ENCODE peak calls at places on chromosome 1, in six cellular contexts. One of them, this sample, is unnamed.

GRCh38 chr1:197725044-197725443 is 50.2 kb downstream of the DENND1B start:
- DNase-seq in astrocyte: peak
- DNase-seq in tibial artery: no peak
- DNase-seq in esophagus muscularis mucosa: no peak
- DNase-seq in thoracic aorta: no peak
- DNase-seq in naive thymus-derived CD4-positive, alpha-beta T cell: no peak
- DNase-seq in this sample: no peak

GRCh38 chr1:154619181-154619948 is 11.4 kb upstream of the ADAR start:
- DNase-seq in esophagus muscularis mucosa: no peak
- DNase-seq in thoracic aorta: no peak
- DNase-seq in naive thymus-derived CD4-positive, alpha-beta T cell: no peak
- DNase-seq in tibial artery: no peak
- DNase-seq in astrocyte: peak
- DNase-seq in this sample: no peak

GRCh38 chr1:37056201-37056764 is 22.0 kb upstream of the GRIK3 start:
- DNase-seq in esophagus muscularis mucosa: no peak
- DNase-seq in tibial artery: no peak
- DNase-seq in astrocyte: no peak
- DNase-seq in thoracic aorta: no peak
- DNase-seq in naive thymus-derived CD4-positive, alpha-beta T cell: no peak
- DNase-seq in this sample: no peak

GRCh38 chr1:119954476-119955422 is 58.4 kb upstream of the ADAM30 start:
- DNase-seq in thoracic aorta: no peak
- DNase-seq in astrocyte: no peak
- DNase-seq in naive thymus-derived CD4-positive, alpha-beta T cell: no peak
- DNase-seq in tibial artery: no peak
- DNase-seq in esophagus muscularis mucosa: no peak
- DNase-seq in this sample: no peak

GRCh38 chr1:104780470-104781078 is 1030.9 kb downstream of the AMY1C start:
- DNase-seq in tibial artery: no peak
- DNase-seq in astrocyte: peak
- DNase-seq in naive thymus-derived CD4-positive, alpha-beta T cell: no peak
- DNase-seq in thoracic aorta: no peak
- DNase-seq in esophagus muscularis mucosa: no peak
- DNase-seq in this sample: no peak

GRCh38 chr1:219310181-219310728 is 136.6 kb downstream of the LYPLAL1 start:
- DNase-seq in naive thymus-derived CD4-positive, alpha-beta T cell: no peak
- DNase-seq in esophagus muscularis mucosa: no peak
- DNase-seq in tibial artery: no peak
- DNase-seq in thoracic aorta: no peak
- DNase-seq in astrocyte: peak
- DNase-seq in this sample: no peak

GRCh38 chr1:2204384-2205190 is 10.0 kb upstream of the FAAP20 start:
- DNase-seq in naive thymus-derived CD4-positive, alpha-beta T cell: no peak
- DNase-seq in astrocyte: peak
- DNase-seq in tibial artery: peak
- DNase-seq in thoracic aorta: no peak
- DNase-seq in esophagus muscularis mucosa: peak
- DNase-seq in this sample: no peak

GRCh38 chr1:47809301-47810084 is 187.7 kb downstream of the TRABD2B start:
- DNase-seq in tibial artery: no peak
- DNase-seq in astrocyte: no peak
- DNase-seq in esophagus muscularis mucosa: no peak
- DNase-seq in thoracic aorta: no peak
- DNase-seq in naive thymus-derived CD4-positive, alpha-beta T cell: no peak
- DNase-seq in this sample: no peak

GRCh38 chr1:240572328-240572727 is 39.6 kb downstream of the GREM2 start:
- DNase-seq in thoracic aorta: no peak
- DNase-seq in naive thymus-derived CD4-positive, alpha-beta T cell: no peak
- DNase-seq in astrocyte: no peak
- DNase-seq in tibial artery: no peak
- DNase-seq in esophagus muscularis mucosa: no peak
- DNase-seq in this sample: no peak

GRCh38 chr1:107532318-107532717 is 391.5 kb downstream of the NTNG1 start:
- DNase-seq in astrocyte: no peak
- DNase-seq in tibial artery: no peak
- DNase-seq in esophagus muscularis mucosa: no peak
- DNase-seq in thoracic aorta: no peak
- DNase-seq in naive thymus-derived CD4-positive, alpha-beta T cell: no peak
- DNase-seq in this sample: no peak

GRCh38 chr1:178530037-178530402 is 17.1 kb downstream of the TEX35 start:
- DNase-seq in astrocyte: peak
- DNase-seq in tibial artery: peak
- DNase-seq in esophagus muscularis mucosa: no peak
- DNase-seq in thoracic aorta: no peak
- DNase-seq in naive thymus-derived CD4-positive, alpha-beta T cell: no peak
- DNase-seq in this sample: no peak

GRCh38 chr1:234777850-234778214 is 167.9 kb upstream of the IRF2BP2 start:
- DNase-seq in astrocyte: no peak
- DNase-seq in esophagus muscularis mucosa: no peak
- DNase-seq in naive thymus-derived CD4-positive, alpha-beta T cell: no peak
- DNase-seq in tibial artery: no peak
- DNase-seq in thoracic aorta: no peak
- DNase-seq in this sample: no peak

GRCh38 chr1:103145449-103145848 is 37.1 kb upstream of the COL11A1 start:
- DNase-seq in astrocyte: no peak
- DNase-seq in thoracic aorta: no peak
- DNase-seq in tibial artery: no peak
- DNase-seq in naive thymus-derived CD4-positive, alpha-beta T cell: no peak
- DNase-seq in esophagus muscularis mucosa: no peak
- DNase-seq in this sample: no peak

GRCh38 chr1:215568287-215568692 is 1.2 kb downstream of the KCTD3 start:
- DNase-seq in astrocyte: peak
- DNase-seq in tibial artery: peak
- DNase-seq in thoracic aorta: no peak
- DNase-seq in naive thymus-derived CD4-positive, alpha-beta T cell: no peak
- DNase-seq in esophagus muscularis mucosa: no peak
- DNase-seq in this sample: no peak

GRCh38 chr1:17632541-17633193 is 93.2 kb downstream of the ARHGEF10L start:
- DNase-seq in tibial artery: no peak
- DNase-seq in thoracic aorta: no peak
- DNase-seq in astrocyte: peak
- DNase-seq in esophagus muscularis mucosa: no peak
- DNase-seq in naive thymus-derived CD4-positive, alpha-beta T cell: no peak
- DNase-seq in this sample: no peak

GRCh38 chr1:57019240-57019805 is 53.5 kb upstream of the C8B start:
- DNase-seq in astrocyte: no peak
- DNase-seq in naive thymus-derived CD4-positive, alpha-beta T cell: no peak
- DNase-seq in thoracic aorta: no peak
- DNase-seq in esophagus muscularis mucosa: no peak
- DNase-seq in tibial artery: no peak
- DNase-seq in this sample: no peak

GRCh38 chr1:187928288-187928687 is 1099.5 kb downstream of the PLA2G4A start:
- DNase-seq in tibial artery: no peak
- DNase-seq in naive thymus-derived CD4-positive, alpha-beta T cell: no peak
- DNase-seq in astrocyte: peak
- DNase-seq in thoracic aorta: no peak
- DNase-seq in esophagus muscularis mucosa: no peak
- DNase-seq in this sample: no peak

DNA sequence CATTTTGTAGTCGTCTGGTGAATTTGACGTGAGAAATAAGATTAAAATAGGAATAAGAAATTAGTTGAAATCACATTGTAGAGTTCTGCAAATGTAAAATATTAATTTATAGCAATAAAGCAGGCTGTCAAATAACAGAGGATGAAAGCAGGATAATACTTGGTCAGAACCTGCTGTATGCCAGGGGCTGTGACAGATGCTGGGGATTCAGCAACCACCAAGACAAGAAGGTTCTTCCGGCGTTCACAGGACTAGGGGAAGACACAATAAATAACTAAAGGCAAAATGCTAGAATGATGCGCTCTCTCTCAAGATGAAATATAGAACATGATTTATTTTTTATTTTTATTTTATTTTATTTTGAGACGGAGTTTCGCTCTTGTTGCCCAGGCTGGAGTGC is 6.8 kb upstream of the PARK7 start:
- DNase-seq in astrocyte: no peak
- DNase-seq in esophagus muscularis mucosa: no peak
- DNase-seq in thoracic aorta: no peak
- DNase-seq in tibial artery: no peak
- DNase-seq in naive thymus-derived CD4-positive, alpha-beta T cell: no peak
- DNase-seq in this sample: no peak
- H3K27ac ChIP-seq in astrocyte: peak
- H3K27ac ChIP-seq in esophagus muscularis mucosa: peak
- H3K27ac ChIP-seq in thoracic aorta: peak
- H3K27ac ChIP-seq in tibial artery: peak
- H3K27ac ChIP-seq in naive thymus-derived CD4-positive, alpha-beta T cell: peak
- H3K27ac ChIP-seq in this sample: peak

DNA sequence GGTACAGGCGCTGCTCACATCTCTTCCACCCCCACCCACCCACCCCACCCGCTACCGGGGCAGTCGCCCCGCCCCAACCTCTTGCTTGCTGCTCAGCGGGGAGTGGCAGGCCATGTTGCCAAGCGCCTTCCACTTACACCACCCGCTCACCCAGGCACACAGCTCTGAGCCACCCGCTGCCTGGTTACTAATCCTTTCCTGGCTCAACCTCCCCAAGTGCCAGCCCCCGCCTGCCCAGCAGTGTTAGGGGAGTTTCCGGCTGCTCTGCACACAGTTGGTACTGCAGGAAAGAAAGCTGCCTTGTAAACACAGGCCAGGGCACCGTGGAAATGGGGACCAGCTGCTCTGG is 56.2 kb downstream of the LACTBL1 start:
- DNase-seq in tibial artery: no peak
- DNase-seq in thoracic aorta: no peak
- DNase-seq in astrocyte: no peak
- DNase-seq in esophagus muscularis mucosa: no peak
- DNase-seq in naive thymus-derived CD4-positive, alpha-beta T cell: no peak
- DNase-seq in this sample: no peak
- H3K4me3 ChIP-seq in tibial artery: no peak
- H3K4me3 ChIP-seq in thoracic aorta: no peak
- H3K4me3 ChIP-seq in astrocyte: no peak
- H3K4me3 ChIP-seq in esophagus muscularis mucosa: no peak
- H3K4me3 ChIP-seq in naive thymus-derived CD4-positive, alpha-beta T cell: no peak
- H3K4me3 ChIP-seq in this sample: no peak

DNA sequence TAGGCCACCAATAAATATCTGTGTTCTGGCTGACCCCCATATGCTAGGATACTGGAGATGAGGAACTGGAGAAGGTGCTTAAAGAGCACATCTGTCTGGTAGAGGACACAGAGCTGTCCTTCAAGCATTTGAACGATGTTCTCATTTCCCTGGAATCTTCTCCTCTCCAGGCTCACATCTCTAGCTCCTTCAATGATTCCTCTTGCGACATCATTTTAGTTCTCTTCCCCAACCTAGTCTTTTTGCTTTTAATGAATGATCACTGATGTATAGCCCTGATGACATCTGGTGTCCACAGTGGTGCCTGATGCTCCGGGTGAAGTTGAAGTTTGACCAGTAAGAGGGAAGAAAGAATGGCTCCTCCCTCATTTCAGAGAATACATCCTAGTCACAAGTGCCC is 80.8 kb upstream of the UBE2U start:
- DNase-seq in astrocyte: no peak
- DNase-seq in tibial artery: no peak
- DNase-seq in naive thymus-derived CD4-positive, alpha-beta T cell: no peak
- DNase-seq in thoracic aorta: no peak
- DNase-seq in esophagus muscularis mucosa: no peak
- DNase-seq in this sample: no peak
- H3K27ac ChIP-seq in astrocyte: no peak
- H3K27ac ChIP-seq in tibial artery: no peak
- H3K27ac ChIP-seq in naive thymus-derived CD4-positive, alpha-beta T cell: no peak
- H3K27ac ChIP-seq in thoracic aorta: no peak
- H3K27ac ChIP-seq in esophagus muscularis mucosa: no peak
- H3K27ac ChIP-seq in this sample: no peak

DNA sequence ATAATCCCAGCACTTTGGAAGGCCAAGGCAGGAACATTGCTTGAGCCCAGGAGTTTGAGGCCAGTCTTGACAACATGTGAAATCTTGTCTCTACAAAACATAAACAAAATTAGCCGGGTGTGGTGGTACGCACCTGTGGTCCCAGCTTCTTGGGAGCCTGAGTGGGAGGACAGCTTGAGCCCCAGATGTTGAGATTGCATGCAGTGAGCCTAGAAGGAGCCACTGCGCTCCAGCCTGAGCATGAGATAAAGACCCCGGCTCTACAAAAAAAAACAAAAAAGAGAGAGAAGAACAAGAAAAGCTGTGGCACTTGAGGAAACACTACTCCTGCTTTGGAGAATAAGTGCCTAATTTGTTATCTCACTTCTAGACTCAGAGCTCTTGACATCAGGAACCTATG is 146.6 kb downstream of the GLUL start:
- DNase-seq in esophagus muscularis mucosa: no peak
- DNase-seq in naive thymus-derived CD4-positive, alpha-beta T cell: no peak
- DNase-seq in tibial artery: no peak
- DNase-seq in astrocyte: no peak
- DNase-seq in thoracic aorta: no peak
- DNase-seq in this sample: no peak
- H3K4me3 ChIP-seq in esophagus muscularis mucosa: no peak
- H3K4me3 ChIP-seq in naive thymus-derived CD4-positive, alpha-beta T cell: no peak
- H3K4me3 ChIP-seq in tibial artery: no peak
- H3K4me3 ChIP-seq in astrocyte: no peak
- H3K4me3 ChIP-seq in thoracic aorta: no peak
- H3K4me3 ChIP-seq in this sample: no peak

GRCh38 chr1:38964140-38964548 is 22.5 kb upstream of the RHBDL2 start:
- DNase-seq in astrocyte: no peak
- DNase-seq in esophagus muscularis mucosa: no peak
- DNase-seq in naive thymus-derived CD4-positive, alpha-beta T cell: peak
- DNase-seq in tibial artery: no peak
- DNase-seq in thoracic aorta: no peak
- DNase-seq in this sample: no peak

GRCh38 chr1:38962560-38962959 is 20.9 kb upstream of the RHBDL2 start:
- DNase-seq in naive thymus-derived CD4-positive, alpha-beta T cell: no peak
- DNase-seq in thoracic aorta: no peak
- DNase-seq in astrocyte: no peak
- DNase-seq in tibial artery: no peak
- DNase-seq in esophagus muscularis mucosa: no peak
- DNase-seq in this sample: no peak

GRCh38 chr1:38958967-38959366 is 17.3 kb upstream of the RHBDL2 start:
- DNase-seq in esophagus muscularis mucosa: no peak
- DNase-seq in astrocyte: peak
- DNase-seq in naive thymus-derived CD4-positive, alpha-beta T cell: no peak
- DNase-seq in tibial artery: no peak
- DNase-seq in thoracic aorta: no peak
- DNase-seq in this sample: no peak

DNA sequence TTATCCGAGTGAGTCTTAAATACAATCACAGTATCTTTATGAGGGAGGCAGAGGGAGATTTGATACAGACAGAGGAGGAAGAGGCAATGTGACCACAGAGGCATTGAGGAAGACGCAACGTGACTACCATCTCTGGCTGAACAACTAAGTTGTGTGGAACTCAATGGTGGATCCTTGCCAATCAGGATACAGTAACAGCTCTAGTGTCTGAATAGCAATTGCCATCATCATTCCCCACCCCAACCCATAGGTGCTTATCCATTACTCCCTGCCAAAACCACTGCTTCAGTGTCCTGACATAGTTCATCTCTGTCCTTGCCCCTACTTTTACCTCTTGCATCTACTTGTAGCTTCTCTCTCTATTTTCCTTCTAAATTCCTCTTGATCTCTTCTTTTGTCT is 20.5 kb upstream of the RHBDL2 start:
- DNase-seq in esophagus muscularis mucosa: no peak
- DNase-seq in tibial artery: no peak
- DNase-seq in naive thymus-derived CD4-positive, alpha-beta T cell: no peak
- DNase-seq in thoracic aorta: no peak
- DNase-seq in astrocyte: peak
- DNase-seq in this sample: no peak
- H3K27ac ChIP-seq in esophagus muscularis mucosa: no peak
- H3K27ac ChIP-seq in tibial artery: no peak
- H3K27ac ChIP-seq in naive thymus-derived CD4-positive, alpha-beta T cell: no peak
- H3K27ac ChIP-seq in thoracic aorta: no peak
- H3K27ac ChIP-seq in astrocyte: peak
- H3K27ac ChIP-seq in this sample: no peak